ENCODE peak calls at places on chromosomes 4 and X, in eight cellular contexts. V is HFF-Myc, R is Peyer's patch, C is mucosa of descending colon, Q is astrocyte of the spinal cord, G is fibroblast of pulmonary artery, T is brain microvascular endothelial cell, O is uterus. H is an unnamed sample.

GRCh38 chrX:10514891-10515290 is 105.5 kb downstream of the MID1 start:
- DNase-seq in C (no peak), R (no peak), T (no peak), V (no peak), G (peak; percentile 53), Q (peak; percentile 26), O (no peak), H (peak; percentile 61)

GRCh38 chr4:96887857-96888256 is 1048.0 kb downstream of the PDHA2 start:
- DNase-seq in R (no peak), V (no peak), G (no peak), O (no peak), C (no peak), Q (no peak), T (no peak), H (no peak)

GRCh38 chrX:64184396-64184795 is 21.1 kb downstream of the AMER1 start:
- DNase-seq in C (no peak), R (no peak), Q (no peak), G (no peak), T (no peak), O (no peak), V (no peak), H (no peak)

GRCh38 chr4:151302432-151302831 is 23.0 kb downstream of the SH3D19 start:
- DNase-seq in C (no peak), R (no peak), O (no peak), V (no peak), T (no peak), Q (peak; percentile 51), G (peak; percentile 48), H (peak; percentile 38)

GRCh38 chr4:6561173-6561516 is 13.8 kb upstream of the MAN2B2 start:
- DNase-seq in C (no peak), G (no peak), Q (no peak), O (no peak), R (no peak), V (no peak), T (peak; percentile 11), H (peak; percentile 40)

GRCh38 chrX:121146059-121146628 is 98.7 kb downstream of the GLUD2 start:
- DNase-seq in T (peak; percentile 9), O (no peak), R (no peak), Q (peak; percentile 18), C (no peak), V (no peak), G (peak; percentile 20), H (no peak)

GRCh38 chrX:12946838-12947544 is 27.9 kb upstream of the TMSB4X start:
- DNase-seq in C (peak; percentile 87), G (peak; percentile 93), T (peak; percentile 85), R (no peak), V (no peak), Q (peak; percentile 85), O (peak; percentile 66), H (peak; percentile 78)

GRCh38 chrX:136205882-136206281 is 45.3 kb downstream of the MAP7D3 start:
- DNase-seq in T (no peak), R (no peak), O (no peak), V (no peak), Q (no peak), C (no peak), G (no peak), H (no peak)

GRCh38 chrX:13990126-13990525 is 39.6 kb downstream of the GEMIN8 start:
- DNase-seq in C (no peak), R (no peak), V (no peak), T (no peak), G (no peak), Q (no peak), O (no peak), H (no peak)

GRCh38 chrX:43939187-43939926 is 33.8 kb downstream of the NDP start:
- DNase-seq in R (no peak), Q (peak; percentile 10), T (no peak), G (peak; percentile 36), C (no peak), O (no peak), V (no peak), H (no peak)

GRCh38 chr4:166143227-166143626 is 270.2 kb downstream of the TLL1 start:
- DNase-seq in R (no peak), G (peak; percentile 13), Q (peak; percentile 42), C (no peak), V (no peak), O (no peak), T (peak; percentile 7), H (peak; percentile 5)

GRCh38 chr4:84792366-84793301 is 173.9 kb downstream of the WDFY3 start:
- DNase-seq in V (peak; percentile 43), O (no peak), G (no peak), R (no peak), T (no peak), Q (no peak), C (no peak), H (peak; percentile 56)

GRCh38 chrX:66988331-66988730 is 349.5 kb upstream of the EDA2R start:
- DNase-seq in O (no peak), T (no peak), R (no peak), V (no peak), C (no peak), Q (no peak), G (no peak), H (no peak)

GRCh38 chr4:1323280-1323634 is 23.8 kb upstream of the UVSSA start:
- DNase-seq in R (no peak), G (no peak), Q (no peak), T (no peak), C (no peak), V (no peak), O (no peak), H (no peak)

GRCh38 chrX:64850371-64851082 is 125.7 kb downstream of the ZC4H2 start:
- DNase-seq in Q (no peak), O (no peak), V (no peak), C (no peak), G (no peak), T (no peak), R (no peak), H (no peak)

GRCh38 chr4:140156529-140157171 is 2.7 kb upstream of the MAML3 start:
- DNase-seq in V (no peak), O (no peak), T (no peak), Q (no peak), R (no peak), C (no peak), G (no peak), H (peak; percentile 9)

GRCh38 chrX:33138677-33139249 is 72.6 kb downstream of the DMD start:
- DNase-seq in R (no peak), Q (peak; percentile 15), C (no peak), O (no peak), T (peak; percentile 41), G (peak; percentile 4), V (no peak), H (no peak)

GRCh38 chr4:130689182-130689581 is 1593.2 kb downstream of the C4orf33 start:
- DNase-seq in R (no peak), T (no peak), V (no peak), G (no peak), C (no peak), O (no peak), Q (peak; percentile 1), H (no peak)

DNA sequence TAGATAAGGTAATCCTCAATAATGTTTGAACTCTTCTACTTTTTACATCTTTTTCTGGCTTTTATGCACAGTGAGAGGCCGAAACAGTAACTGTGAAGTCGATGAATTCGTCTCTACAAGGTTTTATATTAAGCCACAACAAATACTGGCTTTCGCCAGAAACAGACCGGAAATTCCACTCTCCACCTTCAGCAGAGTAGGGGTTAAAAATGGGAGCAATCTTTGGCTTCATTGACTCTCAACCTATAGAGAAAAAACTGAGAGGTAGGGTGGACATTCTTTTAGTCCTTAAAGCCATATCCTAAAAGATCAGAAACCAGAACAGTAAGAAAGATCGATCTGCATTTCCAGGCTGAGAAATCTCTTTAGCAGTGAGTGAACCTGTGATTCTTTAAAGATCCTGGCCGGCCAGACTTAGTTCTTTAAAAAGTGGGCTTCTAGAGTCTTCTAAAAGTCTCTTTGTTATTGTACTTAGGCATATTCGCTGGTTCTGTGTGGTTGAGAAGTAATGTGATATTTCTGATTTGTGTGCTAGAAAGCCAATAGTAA is 1.9 kb downstream of the HSPA4L start:
- DNase-seq in T (no peak), C (no peak), V (no peak), Q (no peak), G (no peak), O (no peak), R (no peak), H (no peak)
- H3K4me3 ChIP-seq in T (no peak overlapping the region), C (no peak overlapping the region), V (peak overlapping the region; percentile 71), Q (no peak overlapping the region), G (no peak overlapping the region), O (no peak overlapping the region), R (no peak overlapping the region), H (no peak overlapping the region)

DNA sequence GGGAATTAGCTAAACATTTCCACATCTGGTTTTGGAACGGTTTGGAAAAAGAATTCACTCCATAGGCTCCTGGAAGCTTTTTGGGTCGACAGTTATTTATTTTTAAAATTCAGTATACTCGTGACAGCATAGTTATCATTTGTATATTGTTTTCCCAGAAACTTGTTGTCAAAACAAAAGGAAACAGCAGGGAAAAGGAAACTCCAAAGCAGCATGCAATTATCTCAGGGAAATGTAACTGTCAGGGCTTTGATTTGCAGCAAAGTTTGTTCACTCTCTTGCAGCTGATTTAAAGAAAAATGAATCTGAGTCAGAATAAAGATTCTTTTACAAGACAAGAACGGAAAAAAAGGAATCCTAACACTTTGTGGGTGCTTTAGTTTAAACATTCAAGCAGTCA is 86.4 kb downstream of the PLAC1 start:
- DNase-seq in O (no peak), Q (no peak), R (no peak), C (no peak), G (peak; percentile 37), V (no peak), T (no peak), H (peak; percentile 41)
- H3K4me3 ChIP-seq in O (no peak overlapping the region), Q (no peak overlapping the region), R (no peak overlapping the region), C (no peak overlapping the region), G (no peak overlapping the region), V (no peak overlapping the region), T (no peak overlapping the region), H (no peak overlapping the region)

GRCh38 chrX:373641-374471 is 12.9 kb downstream of the PPP2R3B start:
- DNase-seq in Q (peak; percentile 27), V (no peak), T (no peak), R (no peak), G (peak; percentile 31), O (no peak), C (no peak), H (peak; percentile 30)
- H3K4me3 ChIP-seq in Q (peak overlapping the region; percentile 34), V (peak overlapping the region; percentile 60), T (peak overlapping the region; percentile 54), R (no peak overlapping the region), G (peak overlapping the region; percentile 50), O (peak overlapping the region; percentile 25), C (no peak overlapping the region), H (peak overlapping the region; percentile 57)

GRCh38 chr4:107854326-107855030 is 29.7 kb downstream of the SGMS2 start:
- DNase-seq in Q (peak; percentile 51), R (no peak), V (no peak), C (no peak), O (peak; percentile 30), G (peak; percentile 71), T (no peak), H (peak; percentile 57)

GRCh38 chr4:107856901-107857300 is 32.2 kb downstream of the SGMS2 start:
- DNase-seq in O (no peak), Q (no peak), V (no peak), R (no peak), G (no peak), T (no peak), C (no peak), H (no peak)

GRCh38 chr4:107850438-107850837 is 25.7 kb downstream of the SGMS2 start:
- DNase-seq in O (no peak), Q (no peak), G (no peak), R (no peak), T (no peak), V (no peak), C (no peak), H (no peak)

GRCh38 chr4:107855723-107856122 is 31.0 kb downstream of the SGMS2 start:
- DNase-seq in C (no peak), R (no peak), V (no peak), T (no peak), Q (no peak), O (no peak), G (no peak), H (no peak)

GRCh38 chr4:107853444-107854325 is 29.0 kb downstream of the SGMS2 start:
- DNase-seq in T (peak; percentile 73), R (no peak), G (peak; percentile 82), Q (no peak), C (no peak), O (peak; percentile 33), V (no peak), H (peak; percentile 54)
- H3K4me3 ChIP-seq in T (no peak overlapping the region), R (no peak overlapping the region), G (peak overlapping the region; percentile 30), Q (no peak overlapping the region), C (no peak overlapping the region), O (no peak overlapping the region), V (no peak overlapping the region), H (peak overlapping the region; percentile 15)

H was measured in AG10803.